ENCODE peak calls at places on chromosomes 2 and 18, in six cellular contexts. Z, C, W, L, Q and R are unnamed samples.

GRCh38 chr2:176123483-176123843 is 944 bp downstream of the HOXD9 start:
- DNase-seq in W (no peak), Q (no peak), Z (no peak), C (no peak), L (no peak), R (no peak)

GRCh38 chr2:44744961-44745360 is 196.5 kb upstream of the SIX3 start:
- DNase-seq in C (no peak), Q (no peak), Z (no peak), W (no peak), L (no peak), R (no peak)

GRCh38 chr2:188142636-188143035 is 149.0 kb upstream of the GULP1 start:
- DNase-seq in L (no peak), Z (no peak), C (peak; percentile 44), Q (no peak), W (no peak), R (no peak)

GRCh38 chr2:183996825-183997823 is 601.2 kb upstream of the ZNF804A start:
- DNase-seq in C (peak; percentile 8), Z (no peak), L (peak; percentile 4), Q (no peak), W (no peak), R (no peak)

GRCh38 chr2:46983065-46983801 is 67.6 kb upstream of the MCFD2 start:
- DNase-seq in Q (no peak), C (peak; percentile 77), Z (no peak), L (no peak), W (peak; percentile 94), R (no peak)

GRCh38 chr18:35604369-35604768 is 22.8 kb downstream of the GALNT1 start:
- DNase-seq in C (no peak), Q (no peak), W (no peak), L (no peak), Z (no peak), R (no peak)

GRCh38 chr2:217064234-217065103 is 204.6 kb upstream of the TNP1 start:
- DNase-seq in Z (no peak), C (peak; percentile 93), W (no peak), Q (no peak), L (no peak), R (no peak)

GRCh38 chr2:143996974-143997373 is 522.9 kb downstream of the ZEB2 start:
- DNase-seq in Z (no peak), C (no peak), Q (no peak), L (no peak), W (no peak), R (no peak)

GRCh38 chr2:207990784-207991183 is 34.5 kb downstream of the PLEKHM3 start:
- DNase-seq in Q (no peak), C (no peak), W (no peak), L (no peak), Z (no peak), R (no peak)

GRCh38 chr2:165196411-165196810 is 7.4 kb downstream of the SCN3A start:
- DNase-seq in W (no peak), Z (no peak), C (no peak), Q (no peak), L (no peak), R (no peak)

GRCh38 chr2:239137165-239137889 is 263.5 kb downstream of the HDAC4 start:
- DNase-seq in W (no peak), L (no peak), Z (no peak), C (no peak), Q (peak; percentile 59), R (peak; percentile 78)

GRCh38 chr18:58645398-58645797 is 16.5 kb upstream of the ALPK2 start:
- DNase-seq in C (peak; percentile 64), Q (no peak), L (no peak), Z (no peak), W (no peak), R (no peak)

GRCh38 chr2:84914334-84914733 is 8.9 kb downstream of the TMSB10 start:
- DNase-seq in W (no peak), Z (no peak), Q (no peak), L (no peak), C (no peak), R (no peak)

GRCh38 chr18:10938241-10938640 is 211.1 kb downstream of the PIEZO2 start:
- DNase-seq in Q (no peak), L (no peak), W (no peak), C (no peak), Z (no peak), R (no peak)

GRCh38 chr2:235605306-235605998 is 111.6 kb downstream of the AGAP1 start:
- DNase-seq in W (no peak), Q (peak; percentile 82), L (peak; percentile 31), Z (peak; percentile 29), C (peak; percentile 98), R (peak; percentile 86)

GRCh38 chr2:37564356-37564755 is 107.1 kb downstream of the CDC42EP3 start:
- DNase-seq in Q (no peak), L (no peak), Z (no peak), C (no peak), W (no peak), R (no peak)

GRCh38 chr2:65045651-65046050 is 10.6 kb upstream of the CEP68 start:
- DNase-seq in Q (no peak), Z (no peak), C (peak; percentile 62), L (no peak), W (no peak), R (no peak)

GRCh38 chr2:15359716-15360531 is 201.2 kb downstream of the NBAS start:
- DNase-seq in C (peak; percentile 94), L (no peak), W (no peak), Q (no peak), Z (no peak), R (no peak)

GRCh38 chr2:190467575-190468083 is 59.5 kb downstream of the MFSD6 start:
- DNase-seq in L (no peak), W (no peak), C (peak; percentile 16), Z (no peak), Q (no peak), R (no peak)

GRCh38 chr2:158967114-158967730 is 1.2 kb upstream of the TANC1 start:
- DNase-seq in W (peak; percentile 74), C (peak; percentile 16), Z (no peak), Q (no peak), L (no peak), R (no peak)

GRCh38 chr2:215699698-215700407 is 264.0 kb upstream of the FN1 start:
- DNase-seq in L (no peak), Q (no peak), W (no peak), C (no peak), Z (no peak), R (no peak)

GRCh38 chr2:24543252-24543651 is 52.2 kb downstream of the NCOA1 start:
- DNase-seq in Q (no peak), C (no peak), Z (no peak), W (peak; percentile 28), L (no peak), R (no peak)

GRCh38 chr2:127951031-127951430 is 65.3 kb upstream of the AMMECR1L start:
- DNase-seq in C (peak; percentile 83), Q (no peak), Z (no peak), L (no peak), W (no peak), R (no peak)

GRCh38 chr2:105744091-105744908 is 412 bp upstream of the NCK2 start:
- DNase-seq in W (no peak), Z (peak; percentile 48), L (no peak), Q (peak; percentile 88), C (peak; percentile 43), R (no peak)

GRCh38 chr18:32442575-32442974 is 28.1 kb downstream of the GAREM1 start:
- DNase-seq in Z (no peak), C (no peak), L (no peak), Q (no peak), W (no peak), R (no peak)

GRCh38 chr2:66582975-66583842 is 148.3 kb downstream of the MEIS1 start:
- DNase-seq in Z (no peak), C (no peak), L (no peak), Q (no peak), W (no peak), R (no peak)

GRCh38 chr2:173982182-173982714 is 17.1 kb upstream of the SP3 start:
- DNase-seq in W (no peak), Z (no peak), Q (no peak), L (no peak), C (no peak), R (no peak)

GRCh38 chr2:74632209-74632938 is 15.8 kb downstream of the M1AP start:
- DNase-seq in C (peak; percentile 57), W (no peak), L (no peak), Z (no peak), Q (no peak), R (no peak)

GRCh38 chr2:229905601-229906000 is 16.2 kb downstream of the TRIP12 start:
- DNase-seq in L (no peak), Z (no peak), Q (no peak), C (no peak), W (no peak), R (no peak)

GRCh38 chr2:180001726-180002125 is 5.4 kb downstream of the CWC22 start:
- DNase-seq in W (no peak), L (no peak), Z (no peak), C (no peak), Q (no peak), R (no peak)

GRCh38 chr2:159516241-159516758 is 100.0 kb downstream of the BAZ2B start:
- DNase-seq in Z (no peak), L (no peak), Q (no peak), W (peak; percentile 73), C (peak; percentile 47), R (no peak)

GRCh38 chr18:39752351-39752750 is 2186.8 kb upstream of the CELF4 start:
- DNase-seq in Q (no peak), W (no peak), L (no peak), C (no peak), Z (no peak), R (no peak)

GRCh38 chr2:3223080-3223923 is 154.3 kb downstream of the EIPR1 start:
- DNase-seq in Z (no peak), C (peak; percentile 55), Q (no peak), L (no peak), W (peak; percentile 9), R (no peak)

GRCh38 chr2:240127911-240128607 is 8.0 kb downstream of the COPS9 start:
- DNase-seq in C (no peak), W (no peak), Q (no peak), L (no peak), Z (no peak), R (peak; percentile 5)

GRCh38 chr2:120992791-120993555 is 257.3 kb downstream of the GLI2 start:
- DNase-seq in Q (no peak), C (no peak), Z (no peak), L (no peak), W (no peak), R (no peak)

GRCh38 chr2:133817680-133818566 is 249.7 kb upstream of the NCKAP5 start:
- DNase-seq in Z (no peak), W (no peak), L (no peak), C (peak; percentile 99), Q (no peak), R (no peak)

GRCh38 chr2:167103028-167103756 is 214.9 kb downstream of the XIRP2 start:
- DNase-seq in Q (no peak), Z (no peak), W (no peak), L (no peak), C (no peak), R (no peak)

GRCh38 chr18:48918156-48918555 is 32.6 kb downstream of the SMAD7 start:
- DNase-seq in L (no peak), C (no peak), W (no peak), Z (no peak), Q (no peak), R (no peak)

GRCh38 chr2:54597153-54597827 is 126.2 kb upstream of the EML6 start:
- DNase-seq in W (no peak), L (no peak), Z (no peak), Q (peak; percentile 76), C (no peak), R (no peak)

GRCh38 chr2:235263205-235264120 is 230.4 kb upstream of the AGAP1 start:
- DNase-seq in C (peak; percentile 97), Z (peak; percentile 64), Q (peak; percentile 88), W (no peak), L (peak; percentile 61), R (peak; percentile 82)